ENCODE peak calls at places on chromosomes 6 and 20, in ten cellular contexts. A is Peyer's patch, Q is stomach, Z is IMR-90, F is heart left ventricle, N is transverse colon, V is adrenal gland, J is gastrocnemius medialis, K is uterus, G is erythroblast. D is an unnamed sample.

GRCh38 chr6:63731946-63732735 is 96.5 kb downstream of the PHF3 start:
- DNase-seq in Q (no peak), V (no peak), K (no peak), A (no peak), F (no peak), J (no peak), Z (peak), G (no peak), N (no peak), D (no peak)

GRCh38 chr20:38617011-38617829 is 15.6 kb downstream of the ARHGAP40 start:
- DNase-seq in F (no peak), K (no peak), A (no peak), G (no peak), N (no peak), Q (no peak), Z (peak), V (no peak), J (no peak), D (no peak)

GRCh38 chr6:121873595-121873994 is 438.1 kb downstream of the GJA1 start:
- DNase-seq in V (no peak), Q (no peak), N (no peak), K (no peak), G (no peak), Z (no peak), F (no peak), A (no peak), J (no peak), D (no peak)

GRCh38 chr6:30820196-30820595 is 64.1 kb upstream of the DDR1 start:
- DNase-seq in Z (peak), Q (peak), V (peak), G (no peak), K (no peak), J (no peak), F (peak), A (peak), N (peak), D (no peak)

GRCh38 chr6:80771941-80772340 is 665.5 kb downstream of the BCKDHB start:
- DNase-seq in V (no peak), Z (peak), A (no peak), G (no peak), K (no peak), N (no peak), F (no peak), Q (no peak), J (no peak), D (no peak)

GRCh38 chr6:11575408-11576033 is 38.0 kb downstream of the TMEM170B start:
- DNase-seq in A (peak), V (peak), F (peak), J (no peak), Q (peak), N (peak), G (peak), Z (peak), K (peak), D (no peak)

GRCh38 chr6:167506443-167507231 is 181.8 kb downstream of the TTLL2 start:
- DNase-seq in J (no peak), F (no peak), Q (no peak), V (no peak), A (peak), Z (no peak), G (no peak), N (no peak), K (no peak), D (no peak)

GRCh38 chr20:49344975-49345374 is 67.1 kb upstream of the ZNFX1 start:
- DNase-seq in K (peak), J (peak), V (peak), G (no peak), Z (peak), N (peak), F (peak), Q (no peak), A (no peak), D (no peak)

DNA sequence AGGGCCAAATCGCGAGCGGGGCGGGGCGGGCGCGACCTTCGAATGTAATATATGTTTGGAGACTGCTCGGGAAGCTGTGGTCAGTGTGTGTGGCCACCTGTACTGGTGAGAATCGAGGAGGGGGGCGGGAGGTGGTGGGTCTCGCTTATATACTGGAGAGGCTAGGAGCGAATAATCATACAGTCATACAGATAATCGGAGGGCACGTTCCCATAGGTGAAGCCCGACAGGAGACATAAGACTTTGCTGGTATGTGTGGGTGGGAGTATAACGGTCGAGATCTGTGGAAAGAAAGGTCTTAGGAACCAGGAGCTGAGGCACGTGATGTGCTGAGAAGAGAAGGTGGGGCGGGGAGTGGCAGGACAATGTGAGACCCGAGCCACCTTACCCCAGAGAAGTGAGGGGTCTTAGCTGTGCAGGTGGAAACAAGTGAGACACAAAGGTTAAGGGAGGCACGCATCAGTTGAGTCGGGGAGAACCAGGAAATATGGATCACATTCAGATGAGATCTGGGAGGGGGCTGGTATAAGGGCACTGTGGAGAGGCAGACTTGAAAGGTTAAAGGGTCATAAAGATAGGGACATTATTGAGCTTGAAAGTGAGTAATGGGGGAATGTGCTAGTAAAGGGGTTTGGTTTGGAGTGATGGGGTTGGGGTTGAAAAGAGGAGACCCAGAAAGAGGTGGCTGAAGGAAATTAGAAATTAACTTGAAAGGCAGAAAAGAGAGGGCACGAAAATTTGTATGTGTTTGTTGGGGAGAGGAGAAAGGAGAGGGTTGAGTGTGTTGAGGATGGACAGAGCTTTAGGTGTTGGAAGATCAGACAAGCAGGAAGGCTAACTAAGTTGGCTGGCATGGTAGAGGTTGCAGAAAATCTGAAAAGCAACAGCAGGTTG is 589 bp downstream of the RNF5 start:
- DNase-seq in V (no peak), F (no peak), K (no peak), N (no peak), G (no peak), A (no peak), J (no peak), Z (no peak), Q (no peak), D (no peak)
- TF ChIP-seq POLR2A in V (no peak), F (no peak), K (no peak), N (no peak), G (no peak), A (peak), J (no peak), Z (peak), Q (no peak), D (no peak)

GRCh38 chr6:33075568-33076405 is at the start of gene HLA-DPB1:
- DNase-seq in Z (peak), Q (no peak), J (no peak), A (no peak), F (peak), V (no peak), K (no peak), G (peak), N (no peak), D (peak)

GRCh38 chr6:33075208-33075567 is 602 bp upstream of the HLA-DPB1 start:
- DNase-seq in A (no peak), Z (no peak), N (no peak), J (no peak), K (no peak), G (peak), Q (no peak), F (no peak), V (no peak), D (no peak)

GRCh38 chr6:33071579-33071978 is 1.9 kb downstream of the HLA-DPA1 start:
- DNase-seq in Q (no peak), V (no peak), N (no peak), Z (no peak), J (no peak), K (no peak), F (no peak), G (no peak), A (no peak), D (no peak)

GRCh38 chr6:33072508-33073100 is 845 bp downstream of the HLA-DPA1 start:
- DNase-seq in F (no peak), K (no peak), A (no peak), N (no peak), J (no peak), Z (no peak), G (no peak), Q (no peak), V (no peak), D (no peak)

DNA sequence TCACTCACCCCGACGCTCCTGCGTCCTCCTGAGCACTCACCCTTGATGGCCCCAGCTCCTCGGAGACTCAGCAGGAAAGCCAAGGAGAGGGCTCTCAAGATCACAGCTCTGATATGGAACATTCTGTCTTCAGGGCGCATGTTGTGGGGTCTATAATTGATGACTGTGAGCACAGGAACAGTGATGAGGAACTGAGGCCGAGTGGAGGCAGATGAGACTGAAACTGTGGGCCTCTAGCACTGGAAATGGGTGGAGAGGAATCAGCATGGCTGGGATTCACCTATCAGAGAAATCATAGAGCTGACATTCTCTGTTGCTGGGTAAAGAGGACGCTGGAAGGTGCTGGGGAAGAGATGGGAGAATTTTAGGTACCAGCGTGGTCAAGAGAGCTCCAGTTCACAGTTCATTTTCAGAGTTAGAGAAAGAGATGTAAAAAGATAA is at the start of gene HLA-DPA1:
- DNase-seq in Q (peak), V (peak), Z (peak), G (no peak), F (peak), A (peak), K (peak), J (peak), N (peak), D (peak)
- TF ChIP-seq POLR2A in Q (no peak), V (peak), Z (no peak), G (no peak), F (peak), A (peak), K (peak), J (peak), N (peak), D (peak)

DNA sequence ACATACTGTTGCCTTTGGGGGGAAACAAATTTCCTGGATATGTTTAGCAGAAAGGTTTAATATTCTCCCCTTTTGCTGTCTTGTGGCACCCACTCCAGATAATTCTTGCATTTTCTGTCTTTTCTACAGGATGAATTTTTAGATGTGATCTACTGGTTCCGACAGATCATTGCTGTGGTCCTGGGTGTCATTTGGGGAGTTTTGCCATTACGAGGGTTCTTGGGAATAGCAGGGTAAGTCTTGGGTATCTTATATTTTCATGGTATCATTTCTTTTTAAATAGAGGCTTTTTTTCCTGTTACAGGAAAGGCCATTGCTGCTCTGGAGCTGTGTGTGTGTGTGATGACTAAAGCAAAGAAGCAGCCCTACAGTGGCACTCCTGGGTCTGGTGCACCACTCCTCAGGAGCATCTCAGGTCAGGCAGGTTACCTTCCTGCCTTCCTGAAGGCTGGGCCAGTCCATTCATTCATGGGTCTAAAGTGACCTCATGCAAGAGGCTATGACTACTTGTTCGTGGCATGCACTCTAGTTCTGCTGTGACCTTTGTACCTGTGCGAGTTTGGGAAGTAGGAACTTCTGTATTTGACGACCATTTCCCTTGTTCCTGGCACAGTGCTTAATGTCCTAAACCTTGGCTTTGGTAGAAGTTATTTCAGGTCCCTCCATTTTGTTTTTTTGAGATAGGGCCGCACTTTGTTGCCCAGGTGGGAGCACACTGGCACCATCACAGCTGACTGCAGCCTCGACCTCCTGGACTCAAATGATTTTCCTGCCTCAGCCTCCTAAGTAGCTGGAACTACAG is 2.2 kb downstream of the RAB5IF start:
- DNase-seq in N (peak), K (no peak), Q (peak), F (no peak), A (peak), J (no peak), V (no peak), G (no peak), Z (no peak), D (no peak)
- TF ChIP-seq POLR2A in N (peak), K (no peak), Q (no peak), F (no peak), A (peak), J (no peak), V (no peak), G (no peak), Z (no peak), D (no peak)

GRCh38 chr20:31572042-31572700 is 32.9 kb upstream of the ID1 start:
- DNase-seq in J (no peak), V (no peak), N (no peak), F (no peak), A (no peak), K (no peak), Z (no peak), G (no peak), Q (no peak), D (no peak)
- TF ChIP-seq POLR2A in J (no peak), V (no peak), N (no peak), F (no peak), A (no peak), K (no peak), Z (no peak), G (no peak), Q (no peak), D (no peak)

GRCh38 chr6:149065658-149066556 is 251.6 kb upstream of the TAB2 start:
- DNase-seq in J (no peak), A (peak), N (no peak), V (no peak), G (no peak), Z (no peak), F (no peak), K (no peak), Q (no peak), D (no peak)
- TF ChIP-seq POLR2A in J (no peak), A (no peak), N (no peak), V (no peak), G (no peak), Z (no peak), F (no peak), K (no peak), Q (no peak), D (peak)

GRCh38 chr6:36666726-36667591 is 11.6 kb upstream of the CDKN1A start:
- DNase-seq in Z (peak), K (peak), F (peak), Q (peak), V (peak), G (peak), A (peak), N (peak), J (peak), D (peak)
- TF ChIP-seq POLR2A in Z (no peak), K (no peak), F (no peak), Q (no peak), V (no peak), G (no peak), A (no peak), N (no peak), J (no peak), D (peak)

DNA sequence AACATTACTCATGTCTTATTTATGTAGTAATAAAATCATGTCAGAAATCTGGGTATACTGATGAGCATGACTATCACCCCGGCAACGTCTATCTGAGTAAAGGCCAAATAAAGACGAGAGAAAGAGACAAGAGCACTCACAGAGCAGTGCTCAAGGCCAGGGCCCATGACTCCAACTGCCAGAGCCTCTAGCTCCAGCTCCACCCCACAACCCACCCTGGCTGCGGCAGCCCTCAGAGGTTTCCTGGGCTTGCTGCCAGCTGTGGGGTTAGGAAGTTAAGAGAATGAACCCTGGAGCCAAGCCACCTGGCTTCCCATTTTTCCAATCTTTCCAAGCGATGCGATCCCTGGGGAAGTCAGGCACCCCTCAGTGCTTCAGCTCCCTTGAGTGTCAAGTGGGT is 92.0 kb upstream of the PAX1 start:
- DNase-seq in A (peak), G (no peak), F (no peak), N (peak), Z (no peak), K (no peak), J (no peak), Q (peak), V (peak), D (no peak)
- TF ChIP-seq POLR2A in A (no peak), G (no peak), F (no peak), N (no peak), Z (no peak), K (no peak), J (no peak), Q (no peak), V (no peak), D (no peak)

DNA sequence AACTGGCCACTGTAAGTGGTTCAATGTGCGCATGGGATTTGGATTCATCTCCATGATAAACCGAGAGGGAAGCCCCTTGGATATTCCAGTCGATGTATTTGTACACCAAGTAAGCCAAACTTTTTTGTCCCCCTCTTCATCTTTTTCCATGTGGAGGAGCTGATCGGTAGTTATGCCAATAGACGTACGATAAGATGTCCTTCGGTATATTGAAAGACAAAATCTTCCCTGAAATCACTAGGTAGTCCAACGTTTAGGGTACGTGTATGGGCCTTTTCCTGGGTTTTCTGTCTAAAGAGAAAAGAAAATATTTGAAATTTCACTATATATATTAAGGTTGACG is 1.2 kb downstream of the LIN28B start:
- DNase-seq in J (no peak), Q (no peak), A (no peak), G (no peak), V (no peak), Z (no peak), F (no peak), K (no peak), N (no peak), D (no peak)
- TF ChIP-seq POLR2A in J (no peak), Q (no peak), A (no peak), G (no peak), V (no peak), Z (no peak), F (no peak), K (no peak), N (no peak), D (no peak)

GRCh38 chr6:24546432-24546831 is 51.7 kb downstream of the ALDH5A1 start:
- DNase-seq in Z (no peak), N (no peak), J (no peak), V (no peak), K (no peak), F (no peak), A (no peak), G (no peak), Q (no peak), D (no peak)

GRCh38 chr6:24545691-24546090 is 50.9 kb downstream of the ALDH5A1 start:
- DNase-seq in Q (no peak), K (no peak), F (no peak), V (no peak), Z (no peak), G (no peak), N (no peak), A (no peak), J (no peak), D (no peak)

GRCh38 chr6:24549158-24549557 is 54.4 kb downstream of the ALDH5A1 start:
- DNase-seq in Q (no peak), Z (no peak), F (no peak), J (no peak), V (no peak), N (no peak), G (no peak), A (no peak), K (no peak), D (no peak)

GRCh38 chr6:24549674-24550418 is 55.1 kb downstream of the ALDH5A1 start:
- DNase-seq in Q (no peak), V (no peak), K (no peak), F (no peak), G (no peak), A (no peak), N (no peak), J (no peak), Z (no peak), D (no peak)

GRCh38 chr6:24547243-24547642 is 52.5 kb downstream of the ALDH5A1 start:
- DNase-seq in F (no peak), V (no peak), Z (no peak), J (no peak), G (peak), N (no peak), K (no peak), Q (no peak), A (no peak), D (no peak)
- TF ChIP-seq POLR2A in F (no peak), V (no peak), Z (no peak), J (no peak), G (no peak), N (no peak), K (no peak), Q (no peak), A (no peak), D (no peak)

D was measured in GM12892.